ENCODE peak calls at places on chromosomes 13 and 19, in six cellular contexts. H, M, C, K, A and I are unnamed samples.

GRCh38 chr19:33862991-33863390 is 66.3 kb downstream of the KCTD15 start:
- DNase-seq in M (no peak), H (no peak), K (no peak), C (no peak), A (no peak), I (no peak)

GRCh38 chr13:81207221-81207620 is 866.3 kb upstream of the SPRY2 start:
- DNase-seq in K (no peak), C (no peak), A (no peak), H (no peak), M (no peak), I (no peak)

GRCh38 chr19:5665781-5666513 is 14.4 kb downstream of the MICOS13 start:
- DNase-seq in M (no peak), A (peak; percentile 88), C (no peak), K (no peak), H (no peak), I (peak; percentile 48)

GRCh38 chr13:48383384-48383783 is 29.5 kb downstream of the LPAR6 start:
- DNase-seq in M (no peak), A (no peak), H (no peak), K (no peak), C (no peak), I (no peak)

GRCh38 chr19:51986309-51987291 is at the start of gene ZNF350:
- DNase-seq in M (peak; percentile 83), K (peak; percentile 85), H (peak; percentile 88), C (peak; percentile 73), A (peak; percentile 97), I (peak; percentile 93)

GRCh38 chr19:873084-874019 is 13.9 kb downstream of the CFD start:
- DNase-seq in C (peak; percentile 86), K (no peak), H (peak; percentile 76), M (no peak), A (no peak), I (peak; percentile 11)

GRCh38 chr19:21848706-21849105 is 12.7 kb upstream of the ZNF43 start:
- DNase-seq in K (no peak), A (peak; percentile 89), C (peak; percentile 49), H (no peak), M (no peak), I (peak; percentile 66)

GRCh38 chr13:39496487-39496998 is 106.5 kb downstream of the LHFPL6 start:
- DNase-seq in A (no peak), M (no peak), H (no peak), C (no peak), K (no peak), I (no peak)

GRCh38 chr13:36862002-36862706 is 43.1 kb downstream of the RFXAP start:
- DNase-seq in C (no peak), A (peak; percentile 27), M (no peak), K (no peak), H (no peak), I (no peak)

GRCh38 chr13:100394005-100394695 is 194.4 kb downstream of the GGACT start:
- DNase-seq in H (no peak), K (no peak), A (no peak), M (peak; percentile 63), C (no peak), I (no peak)

GRCh38 chr19:10551698-10552301 is 8.1 kb downstream of the ATG4D start:
- DNase-seq in H (peak; percentile 48), C (no peak), K (no peak), A (peak; percentile 44), M (peak; percentile 47), I (peak; percentile 51)

GRCh38 chr13:110916671-110917142 is 1.8 kb upstream of the ANKRD10 start:
- DNase-seq in C (peak; percentile 67), K (no peak), M (peak; percentile 94), A (peak; percentile 73), H (no peak), I (peak; percentile 64)

GRCh38 chr13:81987159-81987558 is 1646.2 kb upstream of the SPRY2 start:
- DNase-seq in M (no peak), C (no peak), A (no peak), K (no peak), H (no peak), I (no peak)

GRCh38 chr13:53439439-53440225 is 411.0 kb downstream of the OLFM4 start:
- DNase-seq in A (no peak), M (no peak), H (no peak), K (no peak), C (no peak), I (no peak)

GRCh38 chr13:99721606-99722384 is 220.5 kb downstream of the TM9SF2 start:
- DNase-seq in M (no peak), K (no peak), C (no peak), A (peak; percentile 69), H (no peak), I (no peak)

GRCh38 chr19:13839938-13840750 is 36.8 kb upstream of the NANOS3 start:
- DNase-seq in H (peak; percentile 61), M (peak; percentile 95), K (no peak), A (peak; percentile 86), C (peak; percentile 67), I (peak; percentile 80)

GRCh38 chr13:27131906-27132305 is 39.7 kb downstream of the USP12 start:
- DNase-seq in K (no peak), M (no peak), H (no peak), C (no peak), A (no peak), I (no peak)

GRCh38 chr19:11286312-11286974 is 9.5 kb upstream of the TSPAN16 start:
- DNase-seq in A (no peak), K (no peak), H (no peak), C (no peak), M (no peak), I (no peak)

GRCh38 chr13:46339035-46339666 is 47.9 kb downstream of the RUBCNL start:
- DNase-seq in A (peak; percentile 80), K (no peak), C (no peak), M (peak; percentile 79), H (no peak), I (peak; percentile 83)

GRCh38 chr13:94646904-94647303 is 45.2 kb downstream of the GPR180 start:
- DNase-seq in H (no peak), C (no peak), A (no peak), K (no peak), M (no peak), I (no peak)

GRCh38 chr19:4065430-4066175 is 1.1 kb downstream of the ZBTB7A start:
- DNase-seq in M (peak; percentile 97), A (peak; percentile 98), K (peak; percentile 77), C (peak; percentile 94), H (peak; percentile 97), I (peak; percentile 92)

GRCh38 chr19:36225219-36225892 is 10.4 kb downstream of the ZNF146 start:
- DNase-seq in K (no peak), C (no peak), H (no peak), A (peak; percentile 7), M (no peak), I (peak; percentile 17)

GRCh38 chr19:2808129-2808941 is 11.3 kb upstream of the ZNF554 start:
- DNase-seq in A (no peak), M (no peak), K (no peak), C (no peak), H (no peak), I (no peak)

GRCh38 chr13:40615619-40616018 is 50.8 kb downstream of the FOXO1 start:
- DNase-seq in A (no peak), H (peak; percentile 36), K (no peak), C (no peak), M (no peak), I (no peak)

GRCh38 chr13:95002968-95003813 is 290.8 kb upstream of the SOX21 start:
- DNase-seq in A (no peak), K (no peak), H (no peak), C (no peak), M (no peak), I (no peak)

GRCh38 chr13:106570354-106570822 is 2.5 kb upstream of the ARGLU1 start:
- DNase-seq in M (no peak), C (peak; percentile 70), K (peak; percentile 72), H (peak; percentile 61), A (peak; percentile 72), I (peak; percentile 82)

GRCh38 chr13:114143806-114144605 is 11.6 kb upstream of the RASA3 start:
- DNase-seq in K (no peak), H (peak; percentile 29), A (peak; percentile 63), C (no peak), M (no peak), I (no peak)